ENCODE peak calls at places on chromosome X, in ten cellular contexts. R is H7; Q is fibroblast of lung; Y is cardiac muscle cell; E is PC-9; T is fibroblast of villous mesenchyme; H is skeletal muscle cell; J is CD8-positive, alpha-beta memory T cell; W is GM23248; D is upper lobe of right lung. X is an unnamed sample.

GRCh38 chrX:134480061-134480460 is 20.1 kb downstream of the HPRT1 start:
- DNase-seq in R (no peak), Q (peak), Y (peak), E (no peak), T (peak), H (no peak), J (no peak), W (peak), D (no peak), X (no peak)

GRCh38 chrX:134513091-134513490 is 53.1 kb downstream of the HPRT1 start:
- DNase-seq in R (no peak), Q (peak), Y (no peak), E (no peak), T (no peak), H (no peak), J (no peak), W (peak), D (no peak), X (peak)

GRCh38 chrX:1167466-1167865 is 45.0 kb downstream of the CRLF2 start:
- DNase-seq in R (no peak), Q (no peak), Y (no peak), E (no peak), T (no peak), H (no peak), J (peak), W (no peak), D (no peak), X (no peak)

GRCh38 chrX:72258174-72258573 is 18.9 kb downstream of the RPS4X start:
- DNase-seq in R (no peak), Q (peak), Y (peak), E (no peak), T (peak), H (no peak), J (no peak), W (peak), D (no peak), X (peak)

GRCh38 chrX:34382416-34382815 is 250.3 kb upstream of the FAM47A start:
- DNase-seq in R (no peak), Q (peak), Y (peak), E (no peak), T (no peak), H (peak), J (no peak), W (peak), D (no peak), X (peak)

GRCh38 chrX:17553451-17553850 is 178.5 kb downstream of the NHS start:
- DNase-seq in R (peak), Q (peak), Y (peak), E (peak), T (no peak), H (no peak), J (no peak), W (peak), D (no peak), X (peak)

GRCh38 chrX:10582945-10583344 is 37.4 kb downstream of the MID1 start:
- DNase-seq in R (no peak), Q (peak), Y (peak), E (no peak), T (peak), H (no peak), J (no peak), W (peak), D (no peak), X (peak)

GRCh38 chrX:143580266-143580665 is 55.6 kb downstream of the SLITRK4 start:
- DNase-seq in R (no peak), Q (peak), Y (peak), E (no peak), T (peak), H (no peak), J (no peak), W (no peak), D (no peak), X (peak)

GRCh38 chrX:30821116-30821515 is 67.9 kb downstream of the TAB3 start:
- DNase-seq in R (no peak), Q (no peak), Y (no peak), E (no peak), T (no peak), H (no peak), J (no peak), W (peak), D (no peak), X (no peak)

GRCh38 chrX:6279277-6279909 is 50.7 kb upstream of the NLGN4X start:
- DNase-seq in R (peak), Q (no peak), Y (no peak), E (no peak), T (no peak), H (no peak), J (no peak), W (no peak), D (no peak), X (no peak)

GRCh38 chrX:105126201-105126600 is 94.3 kb downstream of the TEX13A start:
- DNase-seq in R (no peak), Q (no peak), Y (no peak), E (no peak), T (no peak), H (no peak), J (no peak), W (no peak), D (no peak), X (no peak)

GRCh38 chrX:50988649-50989048 is 78.1 kb downstream of the BMP15 start:
- DNase-seq in R (peak), Q (peak), Y (peak), E (peak), T (peak), H (no peak), J (no peak), W (peak), D (no peak), X (no peak)

GRCh38 chrX:25726539-25726938 is 411.6 kb upstream of the MAGEB18 start:
- DNase-seq in R (no peak), Q (peak), Y (no peak), E (no peak), T (no peak), H (peak), J (no peak), W (no peak), D (no peak), X (peak)

GRCh38 chrX:52574416-52575275 is 57.8 kb upstream of the XAGE1B start:
- DNase-seq in R (peak), Q (peak), Y (peak), E (peak), T (peak), H (peak), J (peak), W (peak), D (no peak), X (no peak)

GRCh38 chrX:11193035-11193469 is 81.9 kb downstream of the HCCS start:
- DNase-seq in R (no peak), Q (peak), Y (peak), E (no peak), T (peak), H (no peak), J (no peak), W (peak), D (no peak), X (no peak)

GRCh38 chrX:67582436-67582835 is 38.6 kb downstream of the AR start:
- DNase-seq in R (no peak), Q (no peak), Y (no peak), E (no peak), T (no peak), H (no peak), J (no peak), W (peak), D (no peak), X (no peak)

GRCh38 chrX:1618689-1619088 is 3.8 kb downstream of the ASMT start:
- DNase-seq in R (peak), Q (no peak), Y (no peak), E (no peak), T (no peak), H (no peak), J (no peak), W (no peak), D (no peak), X (no peak)

GRCh38 chrX:153434801-153435200 is 11.1 kb downstream of the TREX2 start:
- DNase-seq in R (no peak), Q (no peak), Y (no peak), E (no peak), T (no peak), H (no peak), J (no peak), W (no peak), D (no peak), X (no peak)

GRCh38 chrX:69324851-69325250 is 159.6 kb upstream of the PJA1 start:
- DNase-seq in R (peak), Q (no peak), Y (no peak), E (no peak), T (no peak), H (no peak), J (no peak), W (no peak), D (no peak), X (no peak)

GRCh38 chrX:94400488-94400887 is 726.5 kb downstream of the FAM133A start:
- DNase-seq in R (no peak), Q (no peak), Y (no peak), E (peak), T (no peak), H (no peak), J (no peak), W (no peak), D (no peak), X (no peak)

GRCh38 chrX:94401426-94401825 is 727.4 kb downstream of the FAM133A start:
- DNase-seq in R (no peak), Q (no peak), Y (no peak), E (no peak), T (no peak), H (no peak), J (no peak), W (no peak), D (no peak), X (no peak)
- H3K4me3 ChIP-seq in R (no peak), Q (no peak), Y (no peak), E (no peak), T (no peak), H (no peak), J (no peak), W (no peak), D (no peak), X (no peak)

GRCh38 chrX:151346931-151347543 is 50.0 kb upstream of the VMA21 start:
- DNase-seq in R (no peak), Q (no peak), Y (no peak), E (no peak), T (no peak), H (no peak), J (no peak), W (no peak), D (no peak), X (no peak)
- H3K4me3 ChIP-seq in R (no peak), Q (no peak), Y (no peak), E (no peak), T (no peak), H (no peak), J (no peak), W (no peak), D (no peak), X (no peak)

GRCh38 chrX:42247241-42247640 is 323.9 kb upstream of the CASK start:
- DNase-seq in R (no peak), Q (peak), Y (peak), E (no peak), T (peak), H (no peak), J (no peak), W (peak), D (no peak), X (peak)
- H3K4me3 ChIP-seq in R (no peak), Q (no peak), Y (no peak), E (no peak), T (peak), H (no peak), J (no peak), W (peak), D (peak), X (peak)

DNA sequence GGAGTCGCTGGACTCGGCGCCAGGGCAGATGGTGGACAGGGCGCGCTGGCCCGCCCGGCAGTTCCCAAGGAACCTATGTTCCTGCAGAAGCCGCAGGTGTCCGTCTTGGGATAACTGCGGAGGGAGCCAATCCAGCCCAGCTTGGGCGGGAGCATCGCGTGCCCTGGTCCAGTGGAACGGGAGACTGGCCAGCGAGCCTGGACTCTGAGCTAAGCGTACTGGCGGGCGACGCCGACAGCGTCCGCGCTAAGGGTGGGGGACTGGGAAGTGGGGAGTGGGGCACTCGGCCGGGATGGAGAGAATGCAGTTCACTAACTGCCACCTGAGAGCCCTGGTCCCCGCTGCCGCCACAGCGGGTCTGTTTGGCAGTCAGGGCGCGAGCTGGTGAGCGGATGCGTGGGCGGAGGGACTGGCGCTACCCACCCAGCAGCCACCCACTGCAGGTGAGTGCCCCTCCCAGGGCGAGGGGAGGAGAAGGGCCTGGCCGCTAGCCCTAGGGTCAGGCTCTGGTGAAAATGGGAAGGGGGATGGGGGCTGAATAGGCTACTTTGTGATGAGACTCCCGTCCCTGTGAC is 1.3 kb upstream of the MAMLD1 start:
- DNase-seq in R (peak), Q (no peak), Y (peak), E (no peak), T (no peak), H (no peak), J (peak), W (peak), D (no peak), X (no peak)
- H3K4me3 ChIP-seq in R (peak), Q (peak), Y (no peak), E (peak), T (peak), H (peak), J (peak), W (peak), D (peak), X (no peak)

X was measured in MG63.